ENCODE peak calls at places on chromosomes 11 and 22, in seven cellular contexts. One of them, this sample, is unnamed.
A peak's percentile ranks its signal among the peaks of the same experiment; 100 is the strongest.

GRCh38 chr11:88288560-88288959 is 49.0 kb downstream of the CTSC start:
- DNase-seq in Caki2: no peak
- DNase-seq in cardiac fibroblast: no peak
- DNase-seq in memory B cell: no peak
- DNase-seq in IMR-90: peak; percentile 36
- DNase-seq in activated effector memory CD4-positive, alpha-beta T cell treated with Interleukin-2 at 50 U/mL for 16 hours: no peak
- DNase-seq in stimulated activated CD8-positive, alpha-beta memory T cell treated with anti-CD3 and anti-CD28 coated beads, Interleukin-15, amount 100 ng/mL, for 4 hours: no peak
- DNase-seq in this sample: no peak

GRCh38 chr22:41288245-41288946 is 2.4 kb upstream of the RANGAP1 start:
- DNase-seq in activated effector memory CD4-positive, alpha-beta T cell treated with Interleukin-2 at 50 U/mL for 16 hours: no peak
- DNase-seq in Caki2: peak; percentile 81
- DNase-seq in stimulated activated CD8-positive, alpha-beta memory T cell treated with anti-CD3 and anti-CD28 coated beads, Interleukin-15, amount 100 ng/mL, for 4 hours: no peak
- DNase-seq in memory B cell: no peak
- DNase-seq in cardiac fibroblast: peak; percentile 74
- DNase-seq in IMR-90: peak; percentile 88
- DNase-seq in this sample: peak; percentile 83

GRCh38 chr11:64766881-64767280 is 7.1 kb upstream of the PYGM start:
- DNase-seq in IMR-90: no peak
- DNase-seq in activated effector memory CD4-positive, alpha-beta T cell treated with Interleukin-2 at 50 U/mL for 16 hours: no peak
- DNase-seq in Caki2: no peak
- DNase-seq in cardiac fibroblast: no peak
- DNase-seq in stimulated activated CD8-positive, alpha-beta memory T cell treated with anti-CD3 and anti-CD28 coated beads, Interleukin-15, amount 100 ng/mL, for 4 hours: no peak
- DNase-seq in memory B cell: no peak
- DNase-seq in this sample: no peak

GRCh38 chr11:67404515-67405195 is 772 bp downstream of the TBC1D10C start:
- DNase-seq in cardiac fibroblast: no peak
- DNase-seq in memory B cell: no peak
- DNase-seq in stimulated activated CD8-positive, alpha-beta memory T cell treated with anti-CD3 and anti-CD28 coated beads, Interleukin-15, amount 100 ng/mL, for 4 hours: no peak
- DNase-seq in activated effector memory CD4-positive, alpha-beta T cell treated with Interleukin-2 at 50 U/mL for 16 hours: peak; percentile 56
- DNase-seq in IMR-90: no peak
- DNase-seq in Caki2: no peak
- DNase-seq in this sample: no peak

GRCh38 chr22:44085743-44086741 is 61.9 kb downstream of the PARVB start:
- DNase-seq in cardiac fibroblast: peak; percentile 72
- DNase-seq in memory B cell: peak; percentile 46
- DNase-seq in activated effector memory CD4-positive, alpha-beta T cell treated with Interleukin-2 at 50 U/mL for 16 hours: no peak
- DNase-seq in IMR-90: peak; percentile 53
- DNase-seq in stimulated activated CD8-positive, alpha-beta memory T cell treated with anti-CD3 and anti-CD28 coated beads, Interleukin-15, amount 100 ng/mL, for 4 hours: no peak
- DNase-seq in Caki2: peak; percentile 76
- DNase-seq in this sample: peak; percentile 71

GRCh38 chr11:35725880-35726279 is 63.3 kb downstream of the TRIM44 start:
- DNase-seq in Caki2: no peak
- DNase-seq in cardiac fibroblast: peak; percentile 87
- DNase-seq in memory B cell: no peak
- DNase-seq in IMR-90: peak; percentile 88
- DNase-seq in activated effector memory CD4-positive, alpha-beta T cell treated with Interleukin-2 at 50 U/mL for 16 hours: no peak
- DNase-seq in stimulated activated CD8-positive, alpha-beta memory T cell treated with anti-CD3 and anti-CD28 coated beads, Interleukin-15, amount 100 ng/mL, for 4 hours: no peak
- DNase-seq in this sample: peak; percentile 15

GRCh38 chr22:37032535-37033460 is 13.3 kb downstream of the MPST start:
- DNase-seq in activated effector memory CD4-positive, alpha-beta T cell treated with Interleukin-2 at 50 U/mL for 16 hours: no peak
- DNase-seq in stimulated activated CD8-positive, alpha-beta memory T cell treated with anti-CD3 and anti-CD28 coated beads, Interleukin-15, amount 100 ng/mL, for 4 hours: no peak
- DNase-seq in IMR-90: peak; percentile 37
- DNase-seq in Caki2: peak; percentile 88
- DNase-seq in memory B cell: no peak
- DNase-seq in cardiac fibroblast: peak; percentile 71
- DNase-seq in this sample: peak; percentile 93

GRCh38 chr11:126926376-126926791 is 74.2 kb downstream of the KIRREL3 start:
- DNase-seq in stimulated activated CD8-positive, alpha-beta memory T cell treated with anti-CD3 and anti-CD28 coated beads, Interleukin-15, amount 100 ng/mL, for 4 hours: no peak
- DNase-seq in Caki2: no peak
- DNase-seq in IMR-90: peak; percentile 70
- DNase-seq in cardiac fibroblast: peak; percentile 6
- DNase-seq in activated effector memory CD4-positive, alpha-beta T cell treated with Interleukin-2 at 50 U/mL for 16 hours: no peak
- DNase-seq in memory B cell: no peak
- DNase-seq in this sample: no peak

GRCh38 chr11:92267968-92268367 is 43.4 kb downstream of the FAT3 start:
- DNase-seq in Caki2: no peak
- DNase-seq in stimulated activated CD8-positive, alpha-beta memory T cell treated with anti-CD3 and anti-CD28 coated beads, Interleukin-15, amount 100 ng/mL, for 4 hours: no peak
- DNase-seq in cardiac fibroblast: no peak
- DNase-seq in activated effector memory CD4-positive, alpha-beta T cell treated with Interleukin-2 at 50 U/mL for 16 hours: no peak
- DNase-seq in memory B cell: no peak
- DNase-seq in IMR-90: no peak
- DNase-seq in this sample: no peak

GRCh38 chr11:6925007-6925577 is 1.1 kb upstream of the ZNF215 start:
- DNase-seq in Caki2: no peak
- DNase-seq in memory B cell: no peak
- DNase-seq in activated effector memory CD4-positive, alpha-beta T cell treated with Interleukin-2 at 50 U/mL for 16 hours: no peak
- DNase-seq in cardiac fibroblast: no peak
- DNase-seq in stimulated activated CD8-positive, alpha-beta memory T cell treated with anti-CD3 and anti-CD28 coated beads, Interleukin-15, amount 100 ng/mL, for 4 hours: no peak
- DNase-seq in IMR-90: no peak
- DNase-seq in this sample: no peak

GRCh38 chr11:14417975-14418374 is 59.0 kb upstream of the RRAS2 start:
- DNase-seq in IMR-90: peak; percentile 46
- DNase-seq in stimulated activated CD8-positive, alpha-beta memory T cell treated with anti-CD3 and anti-CD28 coated beads, Interleukin-15, amount 100 ng/mL, for 4 hours: no peak
- DNase-seq in memory B cell: no peak
- DNase-seq in cardiac fibroblast: peak; percentile 27
- DNase-seq in activated effector memory CD4-positive, alpha-beta T cell treated with Interleukin-2 at 50 U/mL for 16 hours: no peak
- DNase-seq in Caki2: no peak
- DNase-seq in this sample: no peak

GRCh38 chr11:83367745-83368144 is 81.6 kb upstream of the CCDC90B start:
- DNase-seq in activated effector memory CD4-positive, alpha-beta T cell treated with Interleukin-2 at 50 U/mL for 16 hours: no peak
- DNase-seq in cardiac fibroblast: no peak
- DNase-seq in Caki2: no peak
- DNase-seq in memory B cell: no peak
- DNase-seq in IMR-90: no peak
- DNase-seq in stimulated activated CD8-positive, alpha-beta memory T cell treated with anti-CD3 and anti-CD28 coated beads, Interleukin-15, amount 100 ng/mL, for 4 hours: no peak
- DNase-seq in this sample: no peak

GRCh38 chr22:38413085-38414008 is 41.7 kb downstream of the KCNJ4 start:
- DNase-seq in IMR-90: no peak
- DNase-seq in Caki2: no peak
- DNase-seq in stimulated activated CD8-positive, alpha-beta memory T cell treated with anti-CD3 and anti-CD28 coated beads, Interleukin-15, amount 100 ng/mL, for 4 hours: no peak
- DNase-seq in activated effector memory CD4-positive, alpha-beta T cell treated with Interleukin-2 at 50 U/mL for 16 hours: no peak
- DNase-seq in cardiac fibroblast: no peak
- DNase-seq in memory B cell: no peak
- DNase-seq in this sample: no peak

GRCh38 chr22:41862160-41862529 is 29.2 kb downstream of the SREBF2 start:
- DNase-seq in Caki2: no peak
- DNase-seq in activated effector memory CD4-positive, alpha-beta T cell treated with Interleukin-2 at 50 U/mL for 16 hours: peak; percentile 21
- DNase-seq in cardiac fibroblast: peak; percentile 22
- DNase-seq in stimulated activated CD8-positive, alpha-beta memory T cell treated with anti-CD3 and anti-CD28 coated beads, Interleukin-15, amount 100 ng/mL, for 4 hours: peak; percentile 32
- DNase-seq in memory B cell: no peak
- DNase-seq in IMR-90: peak; percentile 23
- DNase-seq in this sample: peak; percentile 19

GRCh38 chr11:123301696-123302400 is 106.8 kb upstream of the CLMP start:
- DNase-seq in memory B cell: peak; percentile 43
- DNase-seq in Caki2: peak; percentile 30
- DNase-seq in cardiac fibroblast: peak; percentile 37
- DNase-seq in stimulated activated CD8-positive, alpha-beta memory T cell treated with anti-CD3 and anti-CD28 coated beads, Interleukin-15, amount 100 ng/mL, for 4 hours: peak; percentile 10
- DNase-seq in activated effector memory CD4-positive, alpha-beta T cell treated with Interleukin-2 at 50 U/mL for 16 hours: peak; percentile 63
- DNase-seq in IMR-90: peak; percentile 11
- DNase-seq in this sample: peak; percentile 28

GRCh38 chr11:114277637-114278341 is 18.4 kb upstream of the NNMT start:
- DNase-seq in cardiac fibroblast: no peak
- DNase-seq in IMR-90: no peak
- DNase-seq in memory B cell: no peak
- DNase-seq in stimulated activated CD8-positive, alpha-beta memory T cell treated with anti-CD3 and anti-CD28 coated beads, Interleukin-15, amount 100 ng/mL, for 4 hours: no peak
- DNase-seq in activated effector memory CD4-positive, alpha-beta T cell treated with Interleukin-2 at 50 U/mL for 16 hours: no peak
- DNase-seq in Caki2: no peak
- DNase-seq in this sample: no peak

GRCh38 chr22:32949719-32950118 is 108.5 kb downstream of the SYN3 start:
- DNase-seq in Caki2: no peak
- DNase-seq in activated effector memory CD4-positive, alpha-beta T cell treated with Interleukin-2 at 50 U/mL for 16 hours: no peak
- DNase-seq in memory B cell: no peak
- DNase-seq in stimulated activated CD8-positive, alpha-beta memory T cell treated with anti-CD3 and anti-CD28 coated beads, Interleukin-15, amount 100 ng/mL, for 4 hours: no peak
- DNase-seq in IMR-90: no peak
- DNase-seq in cardiac fibroblast: no peak
- DNase-seq in this sample: peak; percentile 41

GRCh38 chr22:43262990-43263644 is 76.2 kb upstream of the TTLL12 start:
- DNase-seq in activated effector memory CD4-positive, alpha-beta T cell treated with Interleukin-2 at 50 U/mL for 16 hours: peak; percentile 51
- DNase-seq in cardiac fibroblast: no peak
- DNase-seq in Caki2: no peak
- DNase-seq in memory B cell: no peak
- DNase-seq in IMR-90: no peak
- DNase-seq in stimulated activated CD8-positive, alpha-beta memory T cell treated with anti-CD3 and anti-CD28 coated beads, Interleukin-15, amount 100 ng/mL, for 4 hours: no peak
- DNase-seq in this sample: no peak

GRCh38 chr11:70029115-70029830 is 48.8 kb upstream of the ANO1 start:
- DNase-seq in IMR-90: no peak
- DNase-seq in memory B cell: no peak
- DNase-seq in cardiac fibroblast: no peak
- DNase-seq in Caki2: no peak
- DNase-seq in stimulated activated CD8-positive, alpha-beta memory T cell treated with anti-CD3 and anti-CD28 coated beads, Interleukin-15, amount 100 ng/mL, for 4 hours: no peak
- DNase-seq in activated effector memory CD4-positive, alpha-beta T cell treated with Interleukin-2 at 50 U/mL for 16 hours: no peak
- DNase-seq in this sample: no peak

GRCh38 chr11:8066911-8067455 is 14.0 kb upstream of the TUB start:
- DNase-seq in IMR-90: no peak
- DNase-seq in stimulated activated CD8-positive, alpha-beta memory T cell treated with anti-CD3 and anti-CD28 coated beads, Interleukin-15, amount 100 ng/mL, for 4 hours: no peak
- DNase-seq in Caki2: no peak
- DNase-seq in cardiac fibroblast: no peak
- DNase-seq in activated effector memory CD4-positive, alpha-beta T cell treated with Interleukin-2 at 50 U/mL for 16 hours: no peak
- DNase-seq in memory B cell: no peak
- DNase-seq in this sample: no peak

GRCh38 chr22:44444341-44445306 is 53.4 kb downstream of the RTL6 start:
- DNase-seq in cardiac fibroblast: no peak
- DNase-seq in stimulated activated CD8-positive, alpha-beta memory T cell treated with anti-CD3 and anti-CD28 coated beads, Interleukin-15, amount 100 ng/mL, for 4 hours: no peak
- DNase-seq in IMR-90: no peak
- DNase-seq in activated effector memory CD4-positive, alpha-beta T cell treated with Interleukin-2 at 50 U/mL for 16 hours: no peak
- DNase-seq in Caki2: no peak
- DNase-seq in memory B cell: no peak
- DNase-seq in this sample: no peak

GRCh38 chr11:41895106-41895505 is 435.7 kb upstream of the LRRC4C start:
- DNase-seq in memory B cell: no peak
- DNase-seq in IMR-90: no peak
- DNase-seq in activated effector memory CD4-positive, alpha-beta T cell treated with Interleukin-2 at 50 U/mL for 16 hours: no peak
- DNase-seq in Caki2: no peak
- DNase-seq in stimulated activated CD8-positive, alpha-beta memory T cell treated with anti-CD3 and anti-CD28 coated beads, Interleukin-15, amount 100 ng/mL, for 4 hours: no peak
- DNase-seq in cardiac fibroblast: peak; percentile 2
- DNase-seq in this sample: no peak

GRCh38 chr22:36405671-36406070 is 17.9 kb upstream of the MYH9 start:
- DNase-seq in activated effector memory CD4-positive, alpha-beta T cell treated with Interleukin-2 at 50 U/mL for 16 hours: peak; percentile 52
- DNase-seq in Caki2: peak; percentile 84
- DNase-seq in memory B cell: peak; percentile 46
- DNase-seq in stimulated activated CD8-positive, alpha-beta memory T cell treated with anti-CD3 and anti-CD28 coated beads, Interleukin-15, amount 100 ng/mL, for 4 hours: no peak
- DNase-seq in IMR-90: no peak
- DNase-seq in cardiac fibroblast: peak; percentile 44
- DNase-seq in this sample: peak; percentile 72

This sample was measured in kidney glomerular epithelial cell.